ENCODE peak calls at places on chromosome 13, in four cellular contexts. S is A673, P is H9, H is esophagus muscularis mucosa. U is an unnamed sample. For H3K4me1, the result is how much of the 10 kb centered on the place peaks cover.

GRCh38 chr13:84917252-84917878 is 881.9 kb downstream of the SLITRK6 start:
- DNase-seq in H (no peak), P (no peak), S (peak), U (no peak)

GRCh38 chr13:69287050-69287698 is 820.5 kb upstream of the ATXN8OS start:
- DNase-seq in H (no peak), S (no peak), P (no peak), U (no peak)

GRCh38 chr13:95603887-95604533 is 40.5 kb downstream of the DZIP1 start:
- DNase-seq in H (no peak), P (no peak), S (no peak), U (no peak)

GRCh38 chr13:102707465-102707864 is 12.6 kb upstream of the METTL21C start:
- DNase-seq in P (no peak), H (no peak), S (peak), U (no peak)

GRCh38 chr13:94920578-94920977 is 208.2 kb upstream of the SOX21 start:
- DNase-seq in S (no peak), P (no peak), H (no peak), U (no peak)

GRCh38 chr13:41032646-41033396 is 13.7 kb upstream of the ELF1 start:
- DNase-seq in S (no peak), P (no peak), H (no peak), U (no peak)

GRCh38 chr13:21590231-21590630 is 13.7 kb downstream of the MICU2 start:
- DNase-seq in S (no peak), H (no peak), P (no peak), U (no peak)

GRCh38 chr13:59750860-59751259 is 412.9 kb downstream of the DIAPH3 start:
- DNase-seq in P (peak), S (peak), H (no peak), U (peak)

GRCh38 chr13:54591540-54591939 is 1562.9 kb downstream of the OLFM4 start:
- DNase-seq in P (no peak), S (no peak), H (no peak), U (no peak)
- H3K4me1 ChIP-seq in P (under half), S (under half), H (under half), U (under half)

GRCh38 chr13:74883834-74884233 is 598.1 kb downstream of the TBC1D4 start:
- DNase-seq in H (no peak), P (no peak), S (no peak), U (no peak)
- TF ChIP-seq CTCF in H (no peak), P (peak), S (peak), U (peak)

DNA sequence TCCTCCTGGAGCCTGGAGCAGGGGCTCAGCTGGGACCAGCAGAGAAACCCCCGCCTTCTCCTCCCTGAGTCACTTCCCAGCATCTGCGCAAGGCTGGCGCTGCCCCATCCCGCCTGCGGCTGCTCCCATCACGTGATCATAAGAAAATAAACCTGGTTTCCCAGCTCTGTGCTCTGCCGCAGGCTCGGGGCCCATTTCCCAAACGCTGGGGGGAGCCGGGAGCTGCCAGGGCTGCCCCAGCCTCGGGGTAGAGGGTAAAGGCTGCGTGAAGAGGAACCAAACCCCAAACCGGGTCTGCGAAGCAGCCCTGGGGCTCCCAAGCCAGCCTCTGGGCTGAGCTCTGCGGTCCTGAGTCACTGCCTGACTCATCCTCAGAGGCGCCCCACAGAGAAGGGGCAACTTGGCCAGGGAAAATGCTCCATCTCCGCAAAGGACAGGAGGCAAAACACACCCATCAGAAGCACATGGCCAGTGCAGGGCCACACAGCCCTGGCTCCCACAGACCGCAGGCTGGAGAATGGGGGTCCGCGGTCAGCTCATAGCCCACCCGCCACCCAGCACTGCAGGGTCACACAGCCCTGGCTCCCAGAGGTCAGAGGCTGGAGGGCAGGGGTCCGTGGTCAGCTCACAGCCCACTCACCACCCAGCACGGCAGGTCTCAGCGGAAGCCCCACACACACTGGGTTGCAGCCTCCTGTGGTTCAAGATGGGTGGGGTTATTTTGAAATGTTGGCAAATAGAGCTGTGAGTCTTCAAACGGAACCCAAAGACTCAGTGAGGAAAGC is 67.1 kb downstream of the RASA3 start:
- DNase-seq in H (peak), S (peak), P (peak), U (peak)
- H3K4me1 ChIP-seq in H (half or more), S (under half), P (under half), U (under half)

DNA sequence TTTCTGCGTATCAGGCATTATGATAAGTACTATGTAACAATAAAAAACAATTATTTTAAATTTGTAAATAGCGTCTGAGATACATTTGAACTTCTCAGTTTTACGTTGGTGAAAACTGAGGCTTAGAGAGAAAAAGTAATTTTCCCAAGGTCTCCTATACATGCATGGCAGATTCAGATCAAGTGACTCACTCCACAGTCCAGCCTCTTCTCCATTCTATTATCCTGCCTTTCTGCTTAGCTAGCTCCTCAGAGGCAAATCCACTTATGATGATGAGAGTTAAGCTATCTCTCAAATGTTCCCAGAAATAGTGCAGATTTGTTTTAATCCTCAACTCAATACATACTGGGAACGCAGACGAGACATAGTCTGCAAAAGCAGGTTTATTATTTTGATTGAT is 764.7 kb upstream of the SLITRK5 start:
- DNase-seq in H (no peak), S (no peak), P (no peak), U (no peak)
- TF ChIP-seq CTCF in H (no peak), S (no peak), P (no peak), U (no peak)

DNA sequence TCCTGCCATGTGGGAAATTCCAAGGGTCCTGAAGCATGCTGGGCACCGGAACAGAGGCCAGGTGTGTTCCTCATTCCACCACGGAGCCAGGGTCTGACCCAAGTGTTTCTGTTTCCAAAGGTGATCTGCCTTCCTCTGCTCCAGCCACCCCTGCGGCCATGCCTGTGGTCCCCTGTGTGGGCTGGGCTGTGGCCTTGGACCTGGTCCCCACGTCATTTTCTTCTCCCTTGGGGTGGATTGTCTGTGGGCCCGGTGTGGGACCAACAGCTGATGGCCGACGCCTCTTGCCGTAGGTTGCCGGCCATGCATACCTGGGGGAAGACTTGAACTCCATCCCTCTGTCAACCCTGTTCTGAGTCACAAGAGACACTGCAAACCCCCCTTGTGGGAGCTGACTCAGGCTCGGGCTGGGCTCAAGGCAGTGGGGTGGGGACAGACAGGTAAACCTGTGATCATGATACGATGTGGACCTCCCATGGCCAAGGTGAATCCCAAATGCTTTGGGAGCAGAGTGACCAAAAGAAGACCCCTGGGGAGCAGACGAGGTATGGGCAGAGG is 35.0 kb downstream of the ATP11A start:
- DNase-seq in P (no peak), H (no peak), S (no peak), U (no peak)
- H3K4me1 ChIP-seq in P (under half), H (under half), S (under half), U (under half)

GRCh38 chr13:56351041-56351440 is 789.7 kb upstream of the PRR20A start:
- DNase-seq in P (peak), H (no peak), S (peak), U (peak)
- TF ChIP-seq CTCF in P (peak), H (no peak), S (no peak), U (peak)

DNA sequence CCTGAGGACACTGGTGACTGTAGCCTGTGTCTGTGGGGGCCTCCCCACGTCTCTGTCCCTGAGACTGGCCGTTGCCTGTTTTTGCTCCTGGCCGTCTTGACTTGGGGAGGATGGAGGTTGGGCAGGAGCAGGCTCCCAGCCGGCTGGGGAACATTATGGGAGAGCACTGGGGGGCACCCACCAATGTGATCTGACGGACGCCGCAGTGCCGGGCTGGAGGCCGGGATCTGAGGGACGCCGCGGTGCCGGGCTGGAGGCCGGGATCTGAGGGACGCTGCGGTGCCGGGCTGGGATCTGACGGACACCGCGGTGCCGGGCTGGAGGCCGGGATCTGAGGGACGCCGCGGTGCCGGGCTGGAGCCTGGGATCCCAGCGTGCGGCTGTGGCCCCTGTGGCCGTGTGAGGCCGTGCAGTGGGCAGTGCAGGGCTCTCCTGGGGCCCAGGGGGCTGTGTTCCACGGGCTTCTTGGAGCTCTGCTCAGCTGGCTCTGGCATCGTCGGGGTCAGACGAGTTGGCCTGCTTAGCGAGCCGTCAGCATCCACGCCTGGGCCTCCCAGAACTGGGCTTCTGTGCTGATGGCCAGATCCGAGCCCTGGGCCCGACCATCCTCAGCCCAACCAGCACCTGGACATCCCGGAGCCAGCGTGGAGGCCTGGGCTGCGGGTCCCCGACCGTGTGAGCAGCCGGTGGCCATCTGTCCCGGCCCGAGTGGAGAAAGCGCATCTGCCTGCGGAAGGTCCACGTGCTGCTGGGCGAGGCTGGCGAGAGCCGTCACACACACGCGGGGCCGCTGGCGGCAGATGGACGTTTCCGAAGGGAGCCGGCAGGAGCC is 45.8 kb downstream of the GAS6 start:
- DNase-seq in H (no peak), P (no peak), S (no peak), U (no peak)
- H3K4me1 ChIP-seq in H (half or more), P (under half), S (under half), U (under half)

U was measured in BE2C.